ENCODE peak calls at places on chromosomes 13 and 19, in eight cellular contexts. D, A, Y, J, K, B, G and C are unnamed samples.

GRCh38 chr19:2962018-2962670 is 15.2 kb upstream of the TLE6 start:
- DNase-seq in A (peak; percentile 90), G (peak; percentile 49), Y (peak; percentile 89), B (peak; percentile 96), J (peak; percentile 49), K (peak; percentile 79), D (peak; percentile 65), C (peak; percentile 27)

GRCh38 chr19:36528921-36529518 is 949 bp upstream of the ZNF260 start:
- DNase-seq in G (no peak), A (no peak), B (peak; percentile 58), D (no peak), K (no peak), Y (no peak), J (peak; percentile 1), C (no peak)

GRCh38 chr13:90950134-90950533 is 397.4 kb upstream of the MIR17HG start:
- DNase-seq in B (no peak), Y (no peak), K (no peak), G (no peak), D (no peak), A (no peak), J (no peak), C (no peak)

GRCh38 chr13:76934671-76935070 is 13.6 kb upstream of the ACOD1 start:
- DNase-seq in Y (no peak), D (no peak), K (no peak), J (no peak), A (no peak), B (no peak), G (no peak), C (no peak)

GRCh38 chr19:19866599-19867248 is 1.0 kb downstream of the ZNF253 start:
- DNase-seq in B (peak; percentile 95), D (peak; percentile 12), A (peak; percentile 57), G (no peak), J (peak; percentile 32), K (peak; percentile 9), Y (no peak), C (no peak)

GRCh38 chr13:80979035-80979641 is 638.2 kb upstream of the SPRY2 start:
- DNase-seq in G (peak; percentile 28), K (peak; percentile 29), D (peak; percentile 44), Y (peak; percentile 54), A (peak; percentile 37), J (no peak), B (peak; percentile 78), C (peak; percentile 11)

GRCh38 chr13:94860981-94861407 is 148.6 kb upstream of the SOX21 start:
- DNase-seq in Y (peak; percentile 13), B (no peak), A (no peak), K (no peak), D (no peak), G (no peak), J (no peak), C (no peak)

GRCh38 chr19:38669532-38669931 is 22.1 kb downstream of the ACTN4 start:
- DNase-seq in A (no peak), D (no peak), Y (no peak), K (no peak), G (no peak), J (no peak), B (no peak), C (no peak)

GRCh38 chr13:80237646-80238045 is 103.3 kb downstream of the SPRY2 start:
- DNase-seq in K (peak; percentile 46), A (no peak), J (no peak), G (no peak), D (no peak), B (no peak), Y (peak; percentile 62), C (no peak)

GRCh38 chr13:93690139-93690538 is 463.5 kb downstream of the GPC6 start:
- DNase-seq in D (no peak), B (peak; percentile 80), Y (peak; percentile 46), K (no peak), A (peak; percentile 48), J (no peak), G (no peak), C (no peak)

GRCh38 chr13:49214917-49215376 is 5.2 kb upstream of the MLNR start:
- DNase-seq in J (no peak), G (peak; percentile 42), K (no peak), B (peak; percentile 72), A (no peak), D (no peak), Y (peak; percentile 6), C (peak; percentile 23)

GRCh38 chr19:58394821-58395219 is 636 bp upstream of the RNF225 start:
- DNase-seq in B (no peak), Y (no peak), G (no peak), K (no peak), A (no peak), J (no peak), D (no peak), C (no peak)

GRCh38 chr19:41880329-41880708 is 2.7 kb upstream of the ARHGEF1 start:
- DNase-seq in Y (no peak), A (no peak), K (no peak), G (no peak), B (no peak), J (no peak), D (no peak), C (no peak)
- H3K36me3 ChIP-seq in Y (no peaks in the 10 kb centered on the region), A (no peaks in the 10 kb centered on the region), K (no peaks in the 10 kb centered on the region), G (no peaks in the 10 kb centered on the region), B (no peaks in the 10 kb centered on the region), J (no peaks in the 10 kb centered on the region), D (no peaks in the 10 kb centered on the region), C (no peaks in the 10 kb centered on the region)

GRCh38 chr19:41542622-41543021 is 33.3 kb upstream of the CEACAM21 start:
- DNase-seq in B (no peak), J (no peak), D (no peak), Y (no peak), K (no peak), A (no peak), G (no peak), C (no peak)
- H3K4me1 ChIP-seq in B (peaks cover 3% of the 10 kb centered on the region), J (peaks cover 51% of the 10 kb centered on the region), D (peaks cover 10% of the 10 kb centered on the region), Y (no peaks in the 10 kb centered on the region), K (no peaks in the 10 kb centered on the region), A (peaks cover 6% of the 10 kb centered on the region), G (no peaks in the 10 kb centered on the region), C (no peaks in the 10 kb centered on the region)

GRCh38 chr19:56146904-56147303 is 5.8 kb downstream of the ZNF444 start:
- DNase-seq in A (no peak), B (no peak), K (no peak), J (no peak), Y (no peak), D (no peak), G (no peak), C (no peak)
- H3K36me3 ChIP-seq in A (peaks cover 49% of the 10 kb centered on the region), B (no peaks in the 10 kb centered on the region), K (peaks cover 36% of the 10 kb centered on the region), J (no peaks in the 10 kb centered on the region), Y (peaks cover 32% of the 10 kb centered on the region), D (no peaks in the 10 kb centered on the region), G (peaks cover 42% of the 10 kb centered on the region), C (peaks cover 12% of the 10 kb centered on the region)

DNA sequence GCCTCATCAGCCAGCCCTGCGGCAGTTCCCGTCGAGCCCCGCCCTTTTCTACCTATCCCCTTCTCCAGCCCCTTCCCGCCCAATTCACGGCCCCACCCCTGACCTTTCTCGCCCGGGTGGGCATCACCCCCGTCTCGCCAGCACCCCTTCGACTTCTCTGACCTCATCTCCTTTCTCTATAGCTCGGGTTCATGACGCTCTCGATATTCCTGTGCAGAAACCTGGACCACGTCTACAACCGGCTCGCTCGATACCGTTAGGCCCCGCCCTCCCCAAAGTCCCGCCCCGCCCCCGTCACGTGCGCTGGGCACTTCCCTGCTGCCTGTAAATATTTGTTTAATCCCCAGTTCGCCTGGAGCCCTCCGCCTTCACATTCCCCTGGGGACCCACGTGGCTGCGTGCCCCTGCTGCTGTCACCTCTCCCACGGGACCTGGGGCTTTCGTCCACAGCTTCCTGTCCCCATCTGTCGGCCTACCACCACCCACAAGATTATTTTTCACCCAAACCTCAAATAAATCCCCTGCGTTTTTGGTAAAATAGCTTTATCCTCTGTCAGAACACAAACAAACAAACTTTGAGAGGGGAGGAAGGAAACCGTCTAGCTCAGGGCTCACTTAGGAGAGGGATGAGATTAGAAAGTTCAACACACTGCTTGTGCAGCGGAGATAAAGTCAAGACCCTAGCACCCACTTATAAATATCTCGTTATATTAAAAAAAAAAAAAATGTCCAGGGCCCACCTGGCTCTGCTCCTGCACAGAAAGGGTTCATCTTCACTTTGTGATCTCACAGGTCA is 5.1 kb downstream of the CD37 start:
- DNase-seq in A (no peak), K (no peak), D (peak; percentile 82), Y (no peak), J (no peak), B (peak; percentile 80), G (peak; percentile 84), C (no peak)
- H3K4me1 ChIP-seq in A (peaks cover 19% of the 10 kb centered on the region), K (peaks cover 15% of the 10 kb centered on the region), D (peaks cover 28% of the 10 kb centered on the region), Y (no peaks in the 10 kb centered on the region), J (peaks cover 20% of the 10 kb centered on the region), B (peaks cover 15% of the 10 kb centered on the region), G (peaks cover 34% of the 10 kb centered on the region), C (peaks cover 13% of the 10 kb centered on the region)

GRCh38 chr13:19672990-19673389 is 39.5 kb downstream of the MPHOSPH8 start:
- DNase-seq in G (no peak), B (no peak), Y (no peak), A (no peak), D (no peak), J (no peak), K (no peak), C (no peak)
- H3K36me3 ChIP-seq in G (peaks cover 85% of the 10 kb centered on the region), B (peaks cover 45% of the 10 kb centered on the region), Y (peaks cover 59% of the 10 kb centered on the region), A (peaks cover 96% of the 10 kb centered on the region), D (no peaks in the 10 kb centered on the region), J (peaks cover 48% of the 10 kb centered on the region), K (peaks cover 57% of the 10 kb centered on the region), C (peaks cover 61% of the 10 kb centered on the region)

GRCh38 chr19:40803170-40803856 is 4.3 kb downstream of the EGLN2 start:
- DNase-seq in K (no peak), J (no peak), G (no peak), Y (no peak), D (no peak), B (no peak), A (no peak), C (no peak)

GRCh38 chr19:40800339-40800996 is 1.5 kb downstream of the EGLN2 start:
- DNase-seq in J (no peak), D (no peak), A (no peak), K (no peak), Y (no peak), B (no peak), G (no peak), C (no peak)

GRCh38 chr19:40800997-40801377 is 2.0 kb downstream of the EGLN2 start:
- DNase-seq in K (no peak), Y (no peak), J (no peak), A (no peak), B (no peak), G (no peak), D (no peak), C (no peak)

GRCh38 chr19:40802300-40803169 is 3.5 kb downstream of the EGLN2 start:
- DNase-seq in B (no peak), G (peak; percentile 71), D (peak; percentile 84), A (no peak), Y (no peak), K (no peak), J (no peak), C (peak; percentile 49)

GRCh38 chr19:40801449-40802299 is 2.7 kb downstream of the EGLN2 start:
- DNase-seq in B (no peak), J (no peak), A (no peak), D (no peak), K (no peak), G (no peak), Y (no peak), C (no peak)
- H3K4me1 ChIP-seq in B (peaks cover 60% of the 10 kb centered on the region), J (peaks cover 76% of the 10 kb centered on the region), A (peaks cover 43% of the 10 kb centered on the region), D (peaks cover 78% of the 10 kb centered on the region), K (peaks cover 50% of the 10 kb centered on the region), G (peaks cover 74% of the 10 kb centered on the region), Y (peaks cover 40% of the 10 kb centered on the region), C (peaks cover 68% of the 10 kb centered on the region)

GRCh38 chr13:113595131-113595530 is 10.6 kb downstream of the TFDP1 start:
- DNase-seq in D (no peak), B (no peak), K (no peak), J (no peak), G (peak; percentile 7), Y (no peak), A (no peak), C (no peak)
- H3K36me3 ChIP-seq in D (no peaks in the 10 kb centered on the region), B (no peaks in the 10 kb centered on the region), K (peaks cover 51% of the 10 kb centered on the region), J (peaks cover 8% of the 10 kb centered on the region), G (peaks cover 52% of the 10 kb centered on the region), Y (peaks cover 41% of the 10 kb centered on the region), A (peaks cover 86% of the 10 kb centered on the region), C (peaks cover 6% of the 10 kb centered on the region)